ENCODE peak calls at places on chromosome 16, in eight cellular contexts. E is thoracic aorta, Q is mammary epithelial cell, R is HepG2, I is body of pancreas, D is right lobe of liver, B is DND-41, Y is sigmoid colon. Z is an unnamed sample. For H3K4me1 and H3K27me3, the result is how much of the 10 kb centered on the place peaks cover.

GRCh38 chr16:56614549-56614991 is 6.2 kb downstream of the MT2A start:
- DNase-seq in R (peak), Q (peak), E (no peak), B (no peak), I (no peak), Y (no peak), D (no peak), Z (peak)

GRCh38 chr16:75208861-75209505 is 2.0 kb upstream of the CTRB2 start:
- DNase-seq in I (peak), Q (no peak), Y (no peak), R (no peak), B (no peak), E (no peak), D (no peak), Z (no peak)

GRCh38 chr16:71758293-71758760 is 33.8 kb upstream of the PHLPP2 start:
- DNase-seq in I (no peak), Y (no peak), B (no peak), R (peak), Q (no peak), D (no peak), E (no peak), Z (no peak)

GRCh38 chr16:31402687-31403086 is 9.6 kb downstream of the ITGAD start:
- DNase-seq in Q (peak), E (no peak), D (no peak), R (no peak), Y (no peak), B (no peak), I (no peak), Z (peak)

GRCh38 chr16:31295206-31295605 is 35.4 kb downstream of the ITGAM start:
- DNase-seq in B (no peak), Q (no peak), I (no peak), E (no peak), Y (no peak), D (no peak), R (no peak), Z (no peak)

GRCh38 chr16:70649300-70649699 is 2.9 kb downstream of the IL34 start:
- DNase-seq in R (no peak), B (no peak), E (no peak), Y (no peak), Q (no peak), D (no peak), I (no peak), Z (no peak)

GRCh38 chr16:2243031-2243528 is 6.8 kb downstream of the DNASE1L2 start:
- DNase-seq in I (no peak), D (no peak), E (no peak), R (no peak), Q (no peak), B (no peak), Y (no peak), Z (no peak)

GRCh38 chr16:88700322-88700635 is 5.9 kb downstream of the RNF166 start:
- DNase-seq in I (no peak), B (no peak), E (no peak), D (no peak), Q (no peak), R (no peak), Y (no peak), Z (no peak)

GRCh38 chr16:2535644-2536021 is 2.2 kb upstream of the PDPK1 start:
- DNase-seq in I (no peak), R (no peak), D (peak), E (no peak), B (no peak), Q (no peak), Y (peak), Z (no peak)

GRCh38 chr16:24035127-24035842 is 199.5 kb downstream of the PRKCB start:
- DNase-seq in E (no peak), D (no peak), I (no peak), B (no peak), R (no peak), Q (no peak), Y (no peak), Z (no peak)

GRCh38 chr16:86821933-86822332 is 243.6 kb downstream of the FOXL1 start:
- DNase-seq in B (no peak), D (no peak), R (no peak), I (no peak), E (no peak), Q (no peak), Y (no peak), Z (no peak)

GRCh38 chr16:27980076-27980775 is 83.3 kb downstream of the GSG1L start:
- DNase-seq in E (no peak), B (no peak), R (no peak), I (no peak), D (no peak), Y (peak), Q (no peak), Z (no peak)

GRCh38 chr16:25217921-25218320 is 1.2 kb downstream of the AQP8 start:
- DNase-seq in B (no peak), E (no peak), R (no peak), Y (no peak), I (peak), D (no peak), Q (no peak), Z (no peak)

GRCh38 chr16:26593700-26594099 is 473.0 kb upstream of the C16orf82 start:
- DNase-seq in Y (no peak), Q (no peak), E (no peak), B (no peak), R (no peak), D (no peak), I (no peak), Z (no peak)

GRCh38 chr16:86707581-86707980 is 129.2 kb downstream of the FOXL1 start:
- DNase-seq in Y (peak), I (no peak), R (no peak), D (no peak), B (no peak), E (no peak), Q (no peak), Z (no peak)

GRCh38 chr16:13435873-13436474 is 484.0 kb upstream of the ERCC4 start:
- DNase-seq in E (no peak), Y (no peak), D (no peak), Q (no peak), R (no peak), B (no peak), I (no peak), Z (no peak)

DNA sequence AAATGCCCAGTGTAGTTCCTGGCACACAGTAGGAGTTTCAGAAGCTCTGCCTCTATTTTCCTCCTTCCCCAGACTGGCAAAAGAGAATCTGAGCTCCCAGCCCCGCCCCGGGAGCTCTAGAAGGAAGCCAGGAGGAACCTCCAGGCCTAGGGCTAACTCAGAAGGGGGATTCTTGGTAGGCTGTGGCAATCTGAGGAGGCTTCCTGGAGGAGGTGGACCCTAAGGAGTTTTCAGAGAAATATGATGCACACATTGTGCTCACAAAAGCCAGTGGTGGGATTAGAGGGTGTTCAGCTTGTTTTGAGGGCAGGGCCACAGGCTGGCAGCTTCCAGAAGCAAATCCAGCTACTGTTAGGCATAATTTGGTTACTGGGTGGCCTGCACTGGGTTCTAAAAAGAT is 10.0 kb downstream of the ADGRG1 start:
- DNase-seq in B (no peak), Q (no peak), I (no peak), Y (no peak), R (no peak), E (no peak), D (no peak), Z (no peak)
- H3K4me1 ChIP-seq in B (under half), Q (half or more), I (half or more), Y (under half), R (half or more), E (under half), D (under half), Z (under half)

GRCh38 chr16:55329791-55330190 is 5.8 kb downstream of the IRX6 start:
- DNase-seq in D (no peak), B (no peak), Y (no peak), Q (no peak), E (no peak), R (no peak), I (no peak), Z (no peak)
- H3K27me3 ChIP-seq in D (under half), B (under half), Y (under half), Q (under half), E (under half), R (under half), I (under half), Z (under half)

DNA sequence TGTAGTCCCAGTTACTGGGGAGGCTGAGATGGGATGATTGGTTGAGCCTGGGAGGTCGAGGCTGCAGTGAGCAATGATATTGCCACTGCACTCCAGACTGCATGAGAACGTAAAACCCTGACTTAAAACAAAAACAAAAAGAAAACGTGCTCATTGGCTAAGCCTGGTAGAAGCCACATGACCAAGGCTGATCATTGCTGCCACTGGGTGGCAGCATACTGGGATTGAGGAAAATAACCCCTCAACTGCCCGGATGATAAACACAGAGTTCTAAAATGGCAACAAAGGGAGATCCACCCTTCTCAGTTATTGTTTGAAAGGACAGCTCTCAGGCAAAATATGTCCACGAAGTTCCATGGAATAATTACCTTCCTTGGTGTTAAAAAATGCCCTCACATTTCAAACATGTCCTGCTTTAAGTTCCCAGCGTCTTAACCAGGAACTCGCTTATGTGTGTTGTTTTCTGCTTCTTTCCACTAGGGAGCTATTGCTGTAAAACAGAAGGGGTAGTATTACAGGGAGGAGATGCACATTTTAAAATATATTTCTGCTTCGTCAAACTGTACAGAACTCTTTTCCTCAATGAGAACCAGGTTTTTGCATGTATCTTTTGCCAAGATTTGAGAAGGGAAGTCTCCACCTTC is 675.3 kb downstream of the MAF start:
- DNase-seq in I (peak), Q (no peak), B (peak), D (no peak), Y (no peak), E (no peak), R (peak), Z (no peak)
- TF ChIP-seq CTCF in I (peak), Q (peak), B (peak), D (peak), Y (no peak), E (peak), R (peak), Z (peak)

DNA sequence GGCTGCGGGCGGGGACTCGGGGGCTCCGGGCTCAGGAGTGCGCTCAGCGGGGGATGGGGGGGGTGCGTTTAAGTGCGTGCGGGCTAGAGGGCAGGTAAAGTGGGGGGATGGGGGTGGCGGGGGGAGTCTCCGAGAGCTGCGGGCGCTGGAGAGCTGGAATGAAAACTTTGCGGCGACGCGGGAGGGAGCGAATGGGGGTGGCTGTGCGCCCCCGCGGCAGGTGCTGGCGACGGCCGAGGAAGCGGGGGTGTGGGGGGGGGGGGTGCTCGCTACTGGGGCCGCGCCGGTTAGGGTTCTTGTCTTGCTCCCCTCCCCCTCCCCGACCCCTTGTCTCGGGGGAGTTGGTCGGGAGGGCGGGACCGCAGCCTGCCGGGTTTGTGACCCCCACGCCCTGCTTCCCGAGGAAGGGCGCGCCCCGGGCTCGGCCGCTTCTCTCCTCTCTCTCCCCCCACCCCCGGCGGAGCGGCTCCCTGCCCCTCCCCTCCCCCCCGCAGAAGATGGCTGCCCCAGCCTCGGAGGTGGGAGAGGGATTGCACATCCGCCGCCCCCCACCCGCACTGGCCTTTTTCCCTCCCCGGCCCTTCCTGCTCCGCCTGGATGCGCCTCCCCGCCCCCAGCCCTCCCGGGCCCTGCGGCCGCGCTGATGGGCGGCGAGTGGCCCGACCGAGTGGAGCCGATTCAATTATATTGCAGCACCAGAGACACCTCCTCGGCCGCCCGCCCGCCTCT is 651 bp downstream of the GSE1 start:
- DNase-seq in Q (no peak), R (peak), B (peak), D (peak), I (peak), E (no peak), Y (peak), Z (no peak)
- H3K4me1 ChIP-seq in Q (under half), R (under half), B (half or more), D (under half), I (half or more), E (under half), Y (half or more), Z (under half)

DNA sequence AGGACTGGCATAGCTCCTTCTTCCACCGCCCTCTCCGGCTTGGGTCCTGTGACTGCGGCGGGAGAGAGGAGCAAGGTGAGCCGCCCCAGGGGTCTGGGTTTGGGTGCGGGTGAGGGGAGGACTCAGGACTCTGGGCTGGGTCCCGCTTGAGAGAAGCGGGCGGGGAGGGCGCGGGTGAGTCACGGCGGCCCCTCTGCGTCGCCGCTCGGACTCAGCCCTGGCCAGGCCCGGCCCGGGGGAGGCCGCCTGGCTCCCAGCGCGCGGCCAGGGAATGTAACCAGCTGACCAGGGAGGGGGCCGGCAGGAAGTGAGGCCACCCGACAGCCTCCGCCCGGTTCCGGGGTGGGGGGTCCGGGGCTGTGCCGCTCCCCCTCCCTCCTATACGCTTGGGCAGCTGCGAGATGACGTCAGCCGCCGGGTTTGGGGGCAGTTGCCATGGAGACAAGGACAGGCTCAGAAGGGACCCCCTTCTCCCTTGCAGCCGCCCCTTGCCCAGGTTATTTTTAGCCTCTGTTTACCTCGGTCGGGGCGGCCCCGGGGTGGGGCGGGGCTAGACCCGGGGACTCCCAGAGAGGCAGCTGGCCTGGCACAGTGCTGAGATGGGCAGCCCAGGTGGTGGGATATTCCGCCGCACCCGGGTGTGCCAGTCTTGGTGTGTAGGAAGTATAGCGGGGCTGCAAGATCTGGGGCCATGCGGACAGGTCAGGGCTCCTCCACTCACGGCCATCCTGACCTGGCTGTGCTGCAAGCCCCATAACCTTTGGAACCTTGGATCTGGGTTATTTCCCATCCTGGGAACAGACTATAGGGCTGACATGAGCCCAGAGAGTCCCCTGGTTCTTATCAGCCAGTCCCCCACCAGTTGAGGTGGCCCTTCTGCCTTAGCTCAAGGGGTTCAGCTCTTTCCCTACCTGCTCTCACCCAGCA is 1.6 kb downstream of the RIPOR1 start:
- DNase-seq in Q (peak), I (peak), Y (peak), R (no peak), E (peak), B (no peak), D (peak), Z (no peak)
- H3K27me3 ChIP-seq in Q (under half), I (under half), Y (under half), R (under half), E (under half), B (under half), D (under half), Z (under half)

GRCh38 chr16:19170043-19170655 is 2.1 kb downstream of the SYT17 start:
- DNase-seq in R (no peak), Y (no peak), E (no peak), B (no peak), D (no peak), Q (no peak), I (no peak), Z (no peak)

GRCh38 chr16:19166500-19166899 is 1.5 kb upstream of the SYT17 start:
- DNase-seq in Q (no peak), R (no peak), E (no peak), I (no peak), D (no peak), Y (no peak), B (no peak), Z (no peak)

GRCh38 chr16:19168173-19169080 is at the start of gene SYT17:
- DNase-seq in Y (no peak), D (peak), I (peak), B (no peak), E (no peak), Q (no peak), R (no peak), Z (no peak)

GRCh38 chr16:19169081-19169639 is 1.1 kb downstream of the SYT17 start:
- DNase-seq in I (peak), B (no peak), R (no peak), E (no peak), Y (no peak), Q (no peak), D (no peak), Z (no peak)

GRCh38 chr16:19167710-19168172 is 299 bp upstream of the SYT17 start:
- DNase-seq in B (no peak), I (peak), Q (peak), D (peak), R (peak), Y (no peak), E (no peak), Z (no peak)
- TF ChIP-seq CTCF in B (no peak), I (peak), Q (peak), D (peak), R (peak), Y (no peak), E (peak), Z (peak)